ENCODE peak calls at places on chromosomes 13 and 19, in eight cellular contexts. A is right atrium auricular region, V is neural progenitor cell, F is esophagus muscularis mucosa, G is RWPE1, Z is osteoblast, R is Calu3, I is AG09319. C is an unnamed sample.
A peak's percentile ranks its signal among the peaks of the same experiment; 100 is the strongest.

GRCh38 chr13:38688674-38689073 is 1.8 kb downstream of the FREM2 start:
- DNase-seq in A (no peak), V (no peak), F (no peak), G (no peak), Z (no peak), R (no peak), I (no peak), C (no peak)

GRCh38 chr19:35973487-35973886 is 21.5 kb upstream of the SDHAF1 start:
- DNase-seq in A (no peak), V (no peak), F (no peak), G (no peak), Z (no peak), R (no peak), I (no peak), C (no peak)

GRCh38 chr13:113647351-113648217 is 10.4 kb downstream of the ATP4B start:
- DNase-seq in A (peak; percentile 87), V (no peak), F (no peak), G (peak; percentile 39), Z (peak; percentile 76), R (peak; percentile 51), I (no peak), C (peak; percentile 5)

GRCh38 chr13:104593693-104594092 is 1527.5 kb upstream of the SLC10A2 start:
- DNase-seq in A (no peak), V (no peak), F (no peak), G (no peak), Z (no peak), R (no peak), I (no peak), C (no peak)

GRCh38 chr19:45638930-45639729 is at the start of gene EML2:
- DNase-seq in A (no peak), V (peak; percentile 94), F (no peak), G (peak; percentile 37), Z (peak; percentile 92), R (peak; percentile 80), I (no peak), C (peak; percentile 50)

GRCh38 chr19:4597975-4598671 is 38.6 kb upstream of the SEMA6B start:
- DNase-seq in A (no peak), V (peak; percentile 93), F (no peak), G (peak; percentile 84), Z (peak; percentile 83), R (peak; percentile 61), I (no peak), C (peak; percentile 50)

GRCh38 chr19:54434862-54435174 is 14.2 kb upstream of the LENG8 start:
- DNase-seq in A (no peak), V (no peak), F (no peak), G (no peak), Z (peak; percentile 41), R (no peak), I (no peak), C (no peak)

GRCh38 chr13:68369739-68370138 is 1139.6 kb upstream of the PCDH9 start:
- DNase-seq in A (no peak), V (no peak), F (no peak), G (peak; percentile 13), Z (no peak), R (no peak), I (no peak), C (no peak)

GRCh38 chr13:46964789-46965527 is 68.1 kb upstream of the HTR2A start:
- DNase-seq in A (no peak), V (no peak), F (no peak), G (no peak), Z (no peak), R (no peak), I (no peak), C (no peak)

GRCh38 chr19:29832801-29833200 is 21.0 kb downstream of the CCNE1 start:
- DNase-seq in A (no peak), V (no peak), F (no peak), G (no peak), Z (peak; percentile 56), R (no peak), I (no peak), C (no peak)

GRCh38 chr13:110702089-110702488 is 3.8 kb downstream of the CARS2 start:
- DNase-seq in A (no peak), V (no peak), F (no peak), G (no peak), Z (no peak), R (no peak), I (no peak), C (no peak)

GRCh38 chr19:38370299-38370698 is 4.1 kb upstream of the PSMD8 start:
- DNase-seq in A (no peak), V (no peak), F (no peak), G (no peak), Z (peak; percentile 5), R (no peak), I (no peak), C (no peak)

GRCh38 chr13:36918246-36919060 is 1.6 kb downstream of the SMAD9 start:
- DNase-seq in A (no peak), V (peak; percentile 69), F (no peak), G (no peak), Z (peak; percentile 88), R (no peak), I (peak; percentile 14), C (no peak)

GRCh38 chr13:42354246-42355117 is 82.5 kb downstream of the AKAP11 start:
- DNase-seq in A (no peak), V (peak; percentile 52), F (peak; percentile 85), G (no peak), Z (peak; percentile 25), R (no peak), I (no peak), C (no peak)

GRCh38 chr13:75960538-75960994 is 324.4 kb downstream of the LMO7 start:
- DNase-seq in A (no peak), V (no peak), F (no peak), G (no peak), Z (no peak), R (no peak), I (no peak), C (no peak)

GRCh38 chr19:46385636-46386035 is 27.7 kb downstream of the CCDC8 start:
- DNase-seq in A (no peak), V (no peak), F (no peak), G (no peak), Z (no peak), R (no peak), I (no peak), C (no peak)

GRCh38 chr13:51557875-51558604 is 26.2 kb upstream of the WDFY2 start:
- DNase-seq in A (no peak), V (no peak), F (no peak), G (peak; percentile 80), Z (peak; percentile 59), R (no peak), I (peak; percentile 34), C (no peak)

GRCh38 chr13:20525144-20525600 is 485 bp downstream of the CRYL1 start:
- DNase-seq in A (no peak), V (peak; percentile 54), F (no peak), G (no peak), Z (no peak), R (peak; percentile 16), I (no peak), C (no peak)

GRCh38 chr19:53158119-53158656 is 665 bp downstream of the ZNF347 start:
- DNase-seq in A (no peak), V (peak; percentile 67), F (no peak), G (peak; percentile 30), Z (peak; percentile 52), R (no peak), I (peak; percentile 2), C (peak; percentile 25)

GRCh38 chr13:86725105-86725504 is 925.9 kb upstream of the SLITRK6 start:
- DNase-seq in A (no peak), V (peak; percentile 57), F (no peak), G (no peak), Z (no peak), R (no peak), I (no peak), C (no peak)

DNA sequence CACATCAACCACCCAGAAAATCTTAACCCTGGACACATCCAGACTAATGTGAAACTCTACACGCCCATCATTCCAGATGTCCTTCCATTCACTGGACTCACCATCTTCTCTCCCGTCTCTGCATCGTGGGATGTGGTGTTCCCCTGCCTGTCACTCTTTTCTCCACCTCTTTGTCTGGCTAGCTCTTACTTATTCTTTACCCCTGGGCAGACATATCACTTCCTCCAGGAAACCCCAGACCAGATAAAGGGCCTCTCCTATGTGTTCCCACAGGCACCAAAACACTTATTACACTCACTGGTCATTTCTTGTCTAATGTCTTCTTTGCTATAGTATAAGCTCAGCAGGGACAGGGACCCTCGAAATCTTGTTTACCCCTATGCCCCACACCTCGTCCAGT is 109.3 kb upstream of the IPO5 start:
- DNase-seq in A (no peak), V (no peak), F (no peak), G (no peak), Z (no peak), R (no peak), I (no peak), C (no peak)
- TF ChIP-seq CTCF in A (no peak), V (no peak), F (no peak), G (no peak), Z (no peak), R (no peak), I (no peak), C (no peak)

GRCh38 chr19:18193388-18194207 is 580 bp downstream of the MPV17L2 start:
- DNase-seq in A (no peak), V (peak; percentile 45), F (no peak), G (no peak), Z (peak; percentile 72), R (no peak), I (no peak), C (no peak)
- TF ChIP-seq CTCF in A (no peak), V (no peak), F (no peak), G (no peak), Z (no peak), R (no peak), I (no peak), C (no peak)

GRCh38 chr13:93007928-93008327 is 218.7 kb upstream of the GPC6 start:
- DNase-seq in A (no peak), V (no peak), F (no peak), G (no peak), Z (no peak), R (no peak), I (no peak), C (no peak)

GRCh38 chr13:93003531-93003930 is 223.1 kb upstream of the GPC6 start:
- DNase-seq in A (no peak), V (no peak), F (no peak), G (no peak), Z (no peak), R (no peak), I (no peak), C (no peak)

GRCh38 chr13:93002071-93002470 is 224.5 kb upstream of the GPC6 start:
- DNase-seq in A (no peak), V (no peak), F (no peak), G (no peak), Z (no peak), R (no peak), I (no peak), C (no peak)

GRCh38 chr13:93004919-93005318 is 221.7 kb upstream of the GPC6 start:
- DNase-seq in A (no peak), V (peak; percentile 18), F (no peak), G (no peak), Z (no peak), R (no peak), I (no peak), C (no peak)
- TF ChIP-seq CTCF in A (no peak), V (peak; percentile 43), F (no peak), G (no peak), Z (peak; percentile 42), R (no peak), I (no peak), C (no peak)

DNA sequence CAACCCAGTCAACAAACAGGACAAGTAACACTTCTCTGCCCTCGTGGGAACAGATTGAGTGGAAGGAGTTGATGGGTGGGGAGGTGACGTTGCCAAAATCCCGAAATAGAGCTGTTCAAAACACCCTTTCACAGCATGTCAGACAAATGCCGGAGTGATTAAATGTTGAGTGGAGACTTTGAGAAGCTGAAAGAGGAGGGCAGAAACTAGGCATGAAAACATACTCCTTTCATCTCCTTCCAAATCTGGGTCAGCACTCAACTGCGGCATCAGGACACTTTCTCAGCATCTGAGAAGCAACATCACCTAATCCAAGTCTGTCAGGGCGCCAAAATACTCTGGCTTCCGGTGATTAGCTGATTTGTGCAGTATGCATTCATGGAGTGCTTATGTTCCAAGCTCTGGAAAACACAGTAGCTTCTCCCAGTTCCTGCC is 51.5 kb upstream of the MRI1 start:
- DNase-seq in A (no peak), V (no peak), F (no peak), G (no peak), Z (peak; percentile 32), R (no peak), I (no peak), C (no peak)
- TF ChIP-seq CTCF in A (no peak), V (no peak), F (no peak), G (no peak), Z (no peak), R (no peak), I (no peak), C (no peak)

C was measured in natural killer cell.